ENCODE peak calls at places on chromosomes 6 and 20, in five cellular contexts. One of them, this sample, is unnamed.

GRCh38 chr20:917416-917815 is 1.3 kb upstream of the ANGPT4 start:
- DNase-seq in MM.1S: no peak
- DNase-seq in tibial artery: peak; percentile 41
- DNase-seq in cardiac muscle cell: no peak
- DNase-seq in aorta: no peak
- DNase-seq in this sample: no peak

GRCh38 chr20:9576695-9577094 is 62.3 kb downstream of the LAMP5 start:
- DNase-seq in MM.1S: no peak
- DNase-seq in tibial artery: no peak
- DNase-seq in cardiac muscle cell: no peak
- DNase-seq in aorta: no peak
- DNase-seq in this sample: no peak

GRCh38 chr6:2378891-2379652 is 133.7 kb upstream of the GMDS start:
- DNase-seq in MM.1S: no peak
- DNase-seq in tibial artery: no peak
- DNase-seq in cardiac muscle cell: no peak
- DNase-seq in aorta: no peak
- DNase-seq in this sample: no peak

GRCh38 chr20:33359399-33360261 is 41.7 kb downstream of the CDK5RAP1 start:
- DNase-seq in MM.1S: no peak
- DNase-seq in tibial artery: no peak
- DNase-seq in cardiac muscle cell: no peak
- DNase-seq in aorta: no peak
- DNase-seq in this sample: no peak

GRCh38 chr20:17189976-17190710 is 36.7 kb upstream of the PCSK2 start:
- DNase-seq in MM.1S: no peak
- DNase-seq in tibial artery: no peak
- DNase-seq in cardiac muscle cell: no peak
- DNase-seq in aorta: no peak
- DNase-seq in this sample: no peak

GRCh38 chr20:1844723-1845523 is 50.3 kb upstream of the SIRPA start:
- DNase-seq in MM.1S: peak; percentile 78
- DNase-seq in tibial artery: peak; percentile 78
- DNase-seq in cardiac muscle cell: no peak
- DNase-seq in aorta: no peak
- DNase-seq in this sample: no peak

GRCh38 chr20:24480523-24480922 is 11.1 kb downstream of the SYNDIG1 start:
- DNase-seq in MM.1S: no peak
- DNase-seq in tibial artery: no peak
- DNase-seq in cardiac muscle cell: no peak
- DNase-seq in aorta: no peak
- DNase-seq in this sample: no peak

GRCh38 chr6:157281570-157281969 is 41.7 kb downstream of the TMEM242 start:
- DNase-seq in MM.1S: no peak
- DNase-seq in tibial artery: no peak
- DNase-seq in cardiac muscle cell: no peak
- DNase-seq in aorta: no peak
- DNase-seq in this sample: no peak

GRCh38 chr6:140124498-140124897 is 750.0 kb upstream of the CITED2 start:
- DNase-seq in MM.1S: no peak
- DNase-seq in tibial artery: no peak
- DNase-seq in cardiac muscle cell: no peak
- DNase-seq in aorta: no peak
- DNase-seq in this sample: no peak

GRCh38 chr6:5190467-5190866 is 70.3 kb downstream of the LYRM4 start:
- DNase-seq in MM.1S: no peak
- DNase-seq in tibial artery: no peak
- DNase-seq in cardiac muscle cell: no peak
- DNase-seq in aorta: no peak
- DNase-seq in this sample: no peak

GRCh38 chr6:137829641-137830083 is 37.4 kb upstream of the TNFAIP3 start:
- DNase-seq in MM.1S: no peak
- DNase-seq in tibial artery: no peak
- DNase-seq in cardiac muscle cell: no peak
- DNase-seq in aorta: no peak
- DNase-seq in this sample: no peak

GRCh38 chr6:150770631-150771030 is 94.9 kb upstream of the MTHFD1L start:
- DNase-seq in MM.1S: no peak
- DNase-seq in tibial artery: no peak
- DNase-seq in cardiac muscle cell: no peak
- DNase-seq in aorta: no peak
- DNase-seq in this sample: no peak

GRCh38 chr6:44100088-44100550 is 27.1 kb downstream of the MRPL14 start:
- DNase-seq in MM.1S: peak; percentile 55
- DNase-seq in tibial artery: no peak
- DNase-seq in cardiac muscle cell: peak; percentile 66
- DNase-seq in aorta: no peak
- DNase-seq in this sample: no peak

GRCh38 chr6:127868338-127868737 is 32.5 kb downstream of the THEMIS start:
- DNase-seq in MM.1S: no peak
- DNase-seq in tibial artery: no peak
- DNase-seq in cardiac muscle cell: no peak
- DNase-seq in aorta: no peak
- DNase-seq in this sample: no peak

GRCh38 chr20:45341939-45342862 is 6.0 kb downstream of the SDC4 start:
- DNase-seq in MM.1S: no peak
- DNase-seq in tibial artery: peak; percentile 93
- DNase-seq in cardiac muscle cell: peak; percentile 90
- DNase-seq in aorta: peak; percentile 91
- DNase-seq in this sample: no peak

GRCh38 chr6:37576336-37576737 is 76.6 kb upstream of the CCDC167 start:
- DNase-seq in MM.1S: no peak
- DNase-seq in tibial artery: no peak
- DNase-seq in cardiac muscle cell: no peak
- DNase-seq in aorta: no peak
- DNase-seq in this sample: no peak

GRCh38 chr6:5943591-5943990 is 63.1 kb downstream of the NRN1 start:
- DNase-seq in MM.1S: no peak
- DNase-seq in tibial artery: no peak
- DNase-seq in cardiac muscle cell: no peak
- DNase-seq in aorta: no peak
- DNase-seq in this sample: no peak

GRCh38 chr20:48332555-48332954 is 495.2 kb downstream of the PREX1 start:
- DNase-seq in MM.1S: no peak
- DNase-seq in tibial artery: no peak
- DNase-seq in cardiac muscle cell: no peak
- DNase-seq in aorta: no peak
- DNase-seq in this sample: no peak

GRCh38 chr6:131290955-131291354 is 155.7 kb downstream of the AKAP7 start:
- DNase-seq in MM.1S: no peak
- DNase-seq in tibial artery: no peak
- DNase-seq in cardiac muscle cell: no peak
- DNase-seq in aorta: no peak
- DNase-seq in this sample: no peak

GRCh38 chr6:18387061-18387721 is at the start of gene RNF144B:
- DNase-seq in MM.1S: peak; percentile 89
- DNase-seq in tibial artery: peak; percentile 88
- DNase-seq in cardiac muscle cell: peak; percentile 91
- DNase-seq in aorta: peak; percentile 92
- DNase-seq in this sample: peak; percentile 66

GRCh38 chr20:46358336-46359058 is 47.9 kb downstream of the ELMO2 start:
- DNase-seq in MM.1S: no peak
- DNase-seq in tibial artery: no peak
- DNase-seq in cardiac muscle cell: no peak
- DNase-seq in aorta: no peak
- DNase-seq in this sample: no peak

GRCh38 chr20:4116091-4116490 is 100.7 kb upstream of the RNF24 start:
- DNase-seq in MM.1S: no peak
- DNase-seq in tibial artery: no peak
- DNase-seq in cardiac muscle cell: no peak
- DNase-seq in aorta: no peak
- DNase-seq in this sample: no peak

GRCh38 chr20:35547319-35547718 is 5.4 kb downstream of the ERGIC3 start:
- DNase-seq in MM.1S: no peak
- DNase-seq in tibial artery: no peak
- DNase-seq in cardiac muscle cell: no peak
- DNase-seq in aorta: no peak
- DNase-seq in this sample: no peak

GRCh38 chr6:152380993-152381898 is 255.9 kb downstream of the SYNE1 start:
- DNase-seq in MM.1S: no peak
- DNase-seq in tibial artery: peak; percentile 90
- DNase-seq in cardiac muscle cell: peak; percentile 88
- DNase-seq in aorta: peak; percentile 92
- DNase-seq in this sample: no peak

GRCh38 chr20:62739581-62740285 is 31.1 kb downstream of the NTSR1 start:
- DNase-seq in MM.1S: no peak
- DNase-seq in tibial artery: peak; percentile 63
- DNase-seq in cardiac muscle cell: no peak
- DNase-seq in aorta: peak; percentile 72
- DNase-seq in this sample: peak; percentile 34

GRCh38 chr6:89475634-89476033 is 42.7 kb downstream of the ANKRD6 start:
- DNase-seq in MM.1S: peak; percentile 49
- DNase-seq in tibial artery: no peak
- DNase-seq in cardiac muscle cell: no peak
- DNase-seq in aorta: no peak
- DNase-seq in this sample: no peak

GRCh38 chr6:100163035-100163434 is 169.0 kb upstream of the MCHR2 start:
- DNase-seq in MM.1S: no peak
- DNase-seq in tibial artery: no peak
- DNase-seq in cardiac muscle cell: peak; percentile 20
- DNase-seq in aorta: no peak
- DNase-seq in this sample: no peak
- H3K4me1 ChIP-seq in MM.1S: no peaks in the 10 kb centered on the region
- H3K4me1 ChIP-seq in tibial artery: no peaks in the 10 kb centered on the region
- H3K4me1 ChIP-seq in cardiac muscle cell: peaks cover 5% of the 10 kb centered on the region
- H3K4me1 ChIP-seq in aorta: no peaks in the 10 kb centered on the region
- H3K4me1 ChIP-seq in this sample: no peaks in the 10 kb centered on the region

DNA sequence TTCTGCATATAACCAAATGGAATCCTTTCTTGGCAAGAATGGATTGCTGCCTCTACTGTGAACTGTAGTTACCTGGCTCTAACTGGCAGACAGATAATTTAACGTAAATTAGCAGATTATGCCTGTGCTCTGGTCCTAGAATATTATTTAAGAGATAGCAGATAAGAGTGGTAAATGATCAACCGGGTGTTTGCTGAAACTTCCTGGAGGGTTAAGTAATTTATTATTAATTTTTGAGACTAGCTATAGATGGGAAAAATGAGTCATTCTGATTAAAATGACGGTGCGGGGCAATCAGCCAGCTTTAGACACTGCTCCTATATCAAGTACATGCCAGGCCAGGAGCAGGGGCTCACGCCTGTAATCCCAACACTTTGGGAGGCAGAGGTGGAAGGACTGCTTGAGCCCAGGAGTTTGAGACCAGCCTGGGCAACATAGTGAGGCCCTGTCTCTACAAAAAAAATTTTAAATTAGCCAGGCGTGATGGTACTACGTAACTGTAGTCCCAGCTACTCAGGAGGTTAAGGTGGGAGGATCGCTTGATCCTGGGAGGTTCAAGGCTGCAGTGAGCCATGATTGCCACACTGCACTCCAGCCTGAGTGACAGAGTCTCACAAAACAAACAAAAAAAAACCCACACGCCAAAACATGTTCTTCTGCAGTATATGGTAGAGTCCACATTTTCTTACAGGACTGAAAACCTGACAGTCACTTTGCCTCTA is 22.6 kb downstream of the B4GALT5 start:
- DNase-seq in MM.1S: no peak
- DNase-seq in tibial artery: no peak
- DNase-seq in cardiac muscle cell: no peak
- DNase-seq in aorta: no peak
- DNase-seq in this sample: no peak
- H3K4me1 ChIP-seq in MM.1S: peaks cover 13% of the 10 kb centered on the region
- H3K4me1 ChIP-seq in tibial artery: no peaks in the 10 kb centered on the region
- H3K4me1 ChIP-seq in cardiac muscle cell: peaks cover 3% of the 10 kb centered on the region
- H3K4me1 ChIP-seq in aorta: peaks cover 2% of the 10 kb centered on the region
- H3K4me1 ChIP-seq in this sample: peaks cover 9% of the 10 kb centered on the region

GRCh38 chr6:41785689-41786450 is 1.6 kb upstream of the TOMM6 start:
- DNase-seq in MM.1S: no peak
- DNase-seq in tibial artery: no peak
- DNase-seq in cardiac muscle cell: no peak
- DNase-seq in aorta: peak; percentile 79
- DNase-seq in this sample: no peak
- H3K4me1 ChIP-seq in MM.1S: peaks cover 7% of the 10 kb centered on the region
- H3K4me1 ChIP-seq in tibial artery: no peaks in the 10 kb centered on the region
- H3K4me1 ChIP-seq in cardiac muscle cell: peaks cover 22% of the 10 kb centered on the region
- H3K4me1 ChIP-seq in aorta: no peaks in the 10 kb centered on the region
- H3K4me1 ChIP-seq in this sample: peaks cover 12% of the 10 kb centered on the region

DNA sequence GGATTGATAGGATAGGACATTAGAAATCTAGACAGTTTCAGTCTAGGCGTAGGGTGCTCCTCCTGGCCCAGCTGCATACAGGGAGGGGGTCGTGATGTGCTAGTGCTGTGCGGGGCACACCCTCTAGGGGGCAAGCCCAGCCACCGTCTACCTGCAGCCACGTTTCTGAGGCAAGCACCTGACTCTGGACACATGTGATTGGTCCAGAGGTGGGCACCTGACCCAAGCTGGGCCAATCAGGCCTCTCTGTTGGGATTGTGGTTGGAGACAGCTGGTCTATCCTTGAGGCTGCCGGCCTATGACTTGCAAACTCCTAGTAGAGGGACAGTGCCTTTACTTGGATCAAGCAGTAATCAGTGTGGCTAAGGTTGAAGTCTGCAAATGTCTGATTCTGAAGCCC is 317.1 kb downstream of the BMP7 start:
- DNase-seq in MM.1S: no peak
- DNase-seq in tibial artery: no peak
- DNase-seq in cardiac muscle cell: no peak
- DNase-seq in aorta: no peak
- DNase-seq in this sample: no peak
- H3K4me1 ChIP-seq in MM.1S: no peaks in the 10 kb centered on the region
- H3K4me1 ChIP-seq in tibial artery: no peaks in the 10 kb centered on the region
- H3K4me1 ChIP-seq in cardiac muscle cell: no peaks in the 10 kb centered on the region
- H3K4me1 ChIP-seq in aorta: no peaks in the 10 kb centered on the region
- H3K4me1 ChIP-seq in this sample: no peaks in the 10 kb centered on the region

DNA sequence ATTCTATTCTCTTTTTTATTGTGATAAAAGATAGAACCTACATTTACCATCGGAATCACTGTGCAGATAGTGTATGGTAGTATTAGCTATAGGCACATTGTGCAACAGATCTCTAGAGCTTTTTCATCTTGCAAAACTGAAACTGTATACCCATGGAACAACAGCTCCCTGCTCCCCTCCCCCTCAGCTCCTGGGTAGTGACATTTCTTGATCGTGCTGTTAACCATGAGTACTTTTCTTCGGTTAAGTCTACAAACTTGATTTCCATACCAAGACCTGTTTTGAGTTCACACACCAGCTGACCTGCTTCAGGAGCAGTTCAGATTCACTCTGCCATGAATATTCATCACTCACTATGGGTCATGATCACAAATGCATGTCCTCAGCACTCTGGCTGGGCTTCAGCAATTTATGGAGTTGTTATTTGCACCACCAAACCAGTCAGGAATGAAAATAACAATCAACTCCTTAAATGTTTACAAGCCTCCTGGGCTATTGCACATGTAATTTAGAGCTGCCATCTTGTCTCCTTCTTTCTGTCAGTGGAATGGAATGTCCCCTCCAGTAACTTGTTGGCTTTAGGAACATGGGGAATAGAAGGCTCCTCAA is 32.8 kb downstream of the PRDM1 start:
- DNase-seq in MM.1S: no peak
- DNase-seq in tibial artery: no peak
- DNase-seq in cardiac muscle cell: no peak
- DNase-seq in aorta: no peak
- DNase-seq in this sample: no peak
- H3K4me1 ChIP-seq in MM.1S: peaks cover 15% of the 10 kb centered on the region
- H3K4me1 ChIP-seq in tibial artery: no peaks in the 10 kb centered on the region
- H3K4me1 ChIP-seq in cardiac muscle cell: peaks cover 4% of the 10 kb centered on the region
- H3K4me1 ChIP-seq in aorta: no peaks in the 10 kb centered on the region
- H3K4me1 ChIP-seq in this sample: peaks cover 42% of the 10 kb centered on the region